ENCODE peak calls at places on chromosomes 13 and 19, in nine cellular contexts. Q is stimulated activated CD4-positive, alpha-beta T cell treated with anti-CD3 and anti-CD28 coated beads, TNF-alpha, amount 100 ng/mL, for 24 hours; B is T-helper 1 cell; Z is GM04504; X is iPS-NIHi11; Y is fibroblast of lung; M is lower leg skin; A is AG10803; K is Peyer's patch. U is an unnamed sample.

GRCh38 chr13:113187263-113187669 is 21.2 kb downstream of the PCID2 start:
- DNase-seq in Q (peak), Z (peak), Y (peak), X (no peak), A (peak), M (peak), K (no peak), B (no peak), U (peak)

GRCh38 chr19:54552913-54553310 is 20.7 kb upstream of the LILRA2 start:
- DNase-seq in B (no peak), K (no peak), Y (no peak), Q (no peak), X (no peak), M (peak), A (no peak), Z (no peak), U (no peak)

GRCh38 chr13:75359266-75359665 is 122.7 kb downstream of the TBC1D4 start:
- DNase-seq in X (peak), K (no peak), Y (peak), B (no peak), Z (peak), A (peak), M (no peak), Q (no peak), U (peak)

GRCh38 chr13:101919541-101920306 is 467.2 kb downstream of the ITGBL1 start:
- DNase-seq in A (peak), M (no peak), Q (no peak), X (peak), Y (peak), Z (no peak), B (no peak), K (no peak), U (no peak)

GRCh38 chr19:45717983-45718650 is 12.6 kb downstream of the FBXO46 start:
- DNase-seq in M (no peak), Q (no peak), Z (no peak), A (no peak), X (peak), K (no peak), B (no peak), Y (no peak), U (no peak)

GRCh38 chr19:749811-750210 is 1.1 kb upstream of the MISP start:
- DNase-seq in Y (no peak), A (no peak), K (no peak), B (no peak), Q (no peak), X (no peak), M (no peak), Z (no peak), U (no peak)

GRCh38 chr19:41192574-41193419 is at the start of gene CYP2S1:
- DNase-seq in Z (no peak), X (peak), Q (peak), Y (peak), B (no peak), K (no peak), M (no peak), A (no peak), U (no peak)

GRCh38 chr19:19444694-19445155 is 39.2 kb downstream of the GATAD2A start:
- DNase-seq in B (no peak), A (peak), M (no peak), X (no peak), Z (no peak), Y (no peak), Q (no peak), K (peak), U (no peak)

GRCh38 chr19:10921199-10921879 is 7.1 kb downstream of the YIPF2 start:
- DNase-seq in X (peak), Z (no peak), Q (no peak), A (no peak), Y (no peak), B (no peak), M (no peak), K (no peak), U (no peak)

GRCh38 chr13:28320884-28321574 is 173.9 kb downstream of the FLT1 start:
- DNase-seq in Y (peak), A (no peak), K (no peak), Q (no peak), M (no peak), Z (no peak), B (no peak), X (no peak), U (peak)

GRCh38 chr19:31127132-31127967 is 221.9 kb downstream of the TSHZ3 start:
- DNase-seq in Y (peak), B (no peak), K (no peak), Z (peak), Q (no peak), M (no peak), X (no peak), A (peak), U (peak)

GRCh38 chr19:2554856-2555255 is 78.9 kb downstream of the GADD45B start:
- DNase-seq in K (no peak), B (no peak), Y (no peak), Z (no peak), A (peak), Q (no peak), M (no peak), X (no peak), U (no peak)

GRCh38 chr13:113567681-113568080 is 16.9 kb upstream of the TFDP1 start:
- DNase-seq in K (no peak), M (peak), Q (no peak), Z (no peak), Y (no peak), X (no peak), A (no peak), B (no peak), U (no peak)

GRCh38 chr19:3370214-3370720 is 3.9 kb downstream of the NFIC start:
- DNase-seq in X (no peak), A (no peak), Z (no peak), Y (peak), Q (no peak), M (no peak), B (no peak), K (no peak), U (no peak)

GRCh38 chr19:42316223-42317211 is 3.4 kb downstream of the TMEM145 start:
- DNase-seq in Y (peak), A (peak), X (no peak), M (no peak), B (no peak), Q (no peak), Z (no peak), K (peak), U (no peak)

GRCh38 chr19:2278504-2279158 is 3.3 kb downstream of the PEAK3 start:
- DNase-seq in B (no peak), Q (no peak), M (no peak), A (no peak), Z (no peak), X (no peak), Y (no peak), K (no peak), U (no peak)

GRCh38 chr13:48132961-48133360 is 38.1 kb upstream of the MED4 start:
- DNase-seq in Y (no peak), X (no peak), A (no peak), Z (no peak), M (no peak), Q (no peak), B (no peak), K (no peak), U (no peak)

GRCh38 chr19:29171525-29171924 is 41.4 kb downstream of the UQCRFS1 start:
- DNase-seq in Q (no peak), K (no peak), Z (no peak), X (no peak), A (no peak), M (no peak), B (no peak), Y (no peak), U (no peak)

GRCh38 chr19:30649934-30650614 is 277.9 kb downstream of the ZNF536 start:
- DNase-seq in Q (peak), Y (peak), B (no peak), Z (no peak), M (peak), A (peak), K (no peak), X (peak), U (no peak)

U was measured in AG04450.